ENCODE peak calls at places on chromosome 6, in five cellular contexts. I, J, G, Z and H are unnamed samples.

GRCh38 chr6:18978330-18979128 is 591.4 kb downstream of the RNF144B start:
- DNase-seq in I (peak; percentile 28), J (no peak), G (no peak), Z (no peak), H (no peak)

GRCh38 chr6:163705923-163706322 is 291.4 kb downstream of the QKI start:
- DNase-seq in I (no peak), J (no peak), G (no peak), Z (no peak), H (no peak)

GRCh38 chr6:136696783-136697364 is 95.4 kb downstream of the MAP3K5 start:
- DNase-seq in I (no peak), J (no peak), G (no peak), Z (no peak), H (no peak)

GRCh38 chr6:15410126-15410391 is 164.2 kb downstream of the JARID2 start:
- DNase-seq in I (no peak), J (no peak), G (no peak), Z (no peak), H (no peak)

GRCh38 chr6:8683204-8683603 is 247.9 kb upstream of the SLC35B3 start:
- DNase-seq in I (no peak), J (no peak), G (no peak), Z (no peak), H (no peak)

GRCh38 chr6:69933239-69933638 is 66.9 kb downstream of the COL19A1 start:
- DNase-seq in I (no peak), J (no peak), G (no peak), Z (no peak), H (no peak)

GRCh38 chr6:26016326-26017275 is 54.0 kb downstream of the TRIM38 start:
- DNase-seq in I (peak; percentile 22), J (peak; percentile 67), G (no peak), Z (no peak), H (no peak)

GRCh38 chr6:107981695-107982094 is 23.7 kb upstream of the SEC63 start:
- DNase-seq in I (no peak), J (no peak), G (no peak), Z (no peak), H (no peak)

GRCh38 chr6:17505767-17506280 is 94.3 kb upstream of the FAM8A1 start:
- DNase-seq in I (peak; percentile 57), J (no peak), G (no peak), Z (no peak), H (no peak)

GRCh38 chr6:145209312-145209711 is 526.0 kb downstream of the EPM2A start:
- DNase-seq in I (no peak), J (no peak), G (no peak), Z (no peak), H (no peak)

GRCh38 chr6:12733876-12734275 is 17.3 kb downstream of the PHACTR1 start:
- DNase-seq in I (no peak), J (no peak), G (no peak), Z (no peak), H (no peak)

GRCh38 chr6:33112148-33112547 is 36.4 kb downstream of the HLA-DPB1 start:
- DNase-seq in I (peak; percentile 49), J (no peak), G (peak; percentile 9), Z (no peak), H (no peak)

GRCh38 chr6:47023543-47023942 is 18.6 kb downstream of the ADGRF1 start:
- DNase-seq in I (no peak), J (no peak), G (no peak), Z (no peak), H (no peak)

GRCh38 chr6:52725133-52725529 is 38.1 kb downstream of the GSTA2 start:
- DNase-seq in I (no peak), J (peak; percentile 68), G (no peak), Z (no peak), H (no peak)

GRCh38 chr6:40258531-40258930 is 324.3 kb upstream of the MOCS1 start:
- DNase-seq in I (no peak), J (no peak), G (no peak), Z (no peak), H (no peak)

GRCh38 chr6:24458937-24459336 is 30.4 kb downstream of the GPLD1 start:
- DNase-seq in I (no peak), J (no peak), G (no peak), Z (no peak), H (no peak)

GRCh38 chr6:121800047-121800446 is 364.6 kb downstream of the GJA1 start:
- DNase-seq in I (peak; percentile 26), J (no peak), G (no peak), Z (no peak), H (no peak)

GRCh38 chr6:82767037-82767436 is 298.6 kb downstream of the UBE3D start:
- DNase-seq in I (no peak), J (no peak), G (no peak), Z (no peak), H (no peak)

GRCh38 chr6:18242062-18242851 is 22.1 kb downstream of the DEK start:
- DNase-seq in I (peak; percentile 73), J (no peak), G (peak; percentile 63), Z (no peak), H (no peak)

GRCh38 chr6:125421853-125422252 is 120.1 kb upstream of the HDDC2 start:
- DNase-seq in I (peak; percentile 47), J (peak; percentile 80), G (no peak), Z (peak; percentile 63), H (no peak)

GRCh38 chr6:12886961-12887775 is 170.6 kb downstream of the PHACTR1 start:
- DNase-seq in I (peak; percentile 23), J (no peak), G (no peak), Z (no peak), H (no peak)

GRCh38 chr6:132725947-132726607 is 12.2 kb upstream of the VNN1 start:
- DNase-seq in I (no peak), J (no peak), G (no peak), Z (no peak), H (no peak)

GRCh38 chr6:97669191-97669651 is 386.2 kb upstream of the MMS22L start:
- DNase-seq in I (peak; percentile 49), J (no peak), G (no peak), Z (no peak), H (no peak)

GRCh38 chr6:125983246-125983945 is 2.9 kb upstream of the TRMT11 start:
- DNase-seq in I (peak; percentile 85), J (no peak), G (peak; percentile 62), Z (no peak), H (no peak)

GRCh38 chr6:133203344-133203697 is 37.8 kb upstream of the EYA4 start:
- DNase-seq in I (no peak), J (no peak), G (no peak), Z (no peak), H (no peak)

GRCh38 chr6:3252369-3252768 is 6.4 kb upstream of the PSMG4 start:
- DNase-seq in I (no peak), J (no peak), G (no peak), Z (no peak), H (no peak)

GRCh38 chr6:160337301-160337700 is 10.9 kb upstream of the SLC22A3 start:
- DNase-seq in I (peak; percentile 29), J (no peak), G (no peak), Z (no peak), H (no peak)

GRCh38 chr6:9398794-9399373 is 963.5 kb upstream of the SLC35B3 start:
- DNase-seq in I (no peak), J (no peak), G (no peak), Z (no peak), H (no peak)

GRCh38 chr6:106511274-106512047 is 117.8 kb downstream of the RTN4IP1 start:
- DNase-seq in I (peak; percentile 29), J (no peak), G (no peak), Z (peak; percentile 30), H (no peak)

GRCh38 chr6:106513813-106514212 is 115.5 kb downstream of the RTN4IP1 start:
- DNase-seq in I (peak; percentile 39), J (no peak), G (no peak), Z (no peak), H (no peak)

GRCh38 chr6:106512958-106513480 is 116.3 kb downstream of the RTN4IP1 start:
- DNase-seq in I (peak; percentile 25), J (no peak), G (no peak), Z (no peak), H (no peak)

GRCh38 chr6:106510090-106510970 is 119.0 kb downstream of the RTN4IP1 start:
- DNase-seq in I (peak; percentile 49), J (no peak), G (no peak), Z (peak; percentile 36), H (peak; percentile 32)

DNA sequence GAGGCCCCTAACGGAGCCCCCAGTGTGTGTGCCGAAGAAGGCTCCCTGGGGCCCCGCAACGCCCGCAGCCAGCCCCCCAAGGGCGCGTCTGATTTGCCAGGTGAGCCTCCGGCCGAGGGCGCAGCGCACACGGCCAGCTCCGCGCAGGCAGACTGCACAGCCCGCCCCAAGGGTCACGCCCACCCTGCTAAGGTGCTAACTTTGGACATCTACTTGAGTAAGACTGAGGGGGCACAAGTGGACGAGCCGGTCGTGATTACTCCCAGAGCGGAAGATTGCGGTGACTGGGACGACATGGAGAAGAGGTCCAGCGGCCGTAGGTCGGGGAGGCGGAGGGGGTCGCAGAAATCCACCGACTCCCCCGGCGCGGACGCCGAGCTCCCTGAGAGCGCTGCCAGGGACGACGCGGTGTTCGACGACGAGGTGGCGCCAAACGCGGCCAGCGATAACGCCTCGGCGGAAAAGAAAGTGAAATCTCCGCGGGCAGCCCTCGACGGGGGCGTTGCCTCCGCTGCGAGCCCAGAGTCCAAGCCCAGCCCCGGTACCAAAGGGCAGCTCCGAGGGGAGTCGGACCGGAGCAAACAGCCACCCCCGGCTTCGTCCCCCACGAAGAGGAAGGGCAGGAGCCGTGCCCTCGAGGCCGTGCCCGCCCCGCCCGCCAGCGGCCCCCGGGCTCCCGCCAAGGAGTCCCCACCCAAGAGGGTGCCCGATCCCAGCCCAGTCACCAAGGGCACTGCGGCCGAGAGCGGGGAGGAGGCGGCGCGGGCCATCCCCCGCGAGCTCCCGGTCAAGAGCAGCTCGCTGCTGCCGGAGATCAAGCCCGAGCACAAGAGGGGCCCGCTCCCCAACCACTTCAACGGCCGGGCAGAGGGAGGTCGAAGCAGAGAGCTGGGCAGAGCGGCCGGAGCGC is 117.0 kb downstream of the RTN4IP1 start:
- DNase-seq in I (peak; percentile 61), J (peak; percentile 75), G (no peak), Z (peak; percentile 52), H (peak; percentile 57)
- TF ChIP-seq CTCF in I (peak; percentile 31), J (no peak), G (peak; percentile 35), Z (peak; percentile 15), H (no peak)

GRCh38 chr6:79431469-79431868 is 105.8 kb downstream of the LCA5 start:
- DNase-seq in I (no peak), J (no peak), G (no peak), Z (no peak), H (no peak)
- TF ChIP-seq CTCF in I (peak; percentile 17), J (no peak), G (peak; percentile 10), Z (peak; percentile 61), H (peak; percentile 37)

GRCh38 chr6:158648682-158649131 is 1.1 kb upstream of the SYTL3 start:
- DNase-seq in I (peak; percentile 92), J (peak; percentile 47), G (peak; percentile 86), Z (no peak), H (no peak)
- TF ChIP-seq CTCF in I (no peak), J (no peak), G (no peak), Z (no peak), H (no peak)

GRCh38 chr6:35497571-35498406 is 910 bp upstream of the TEAD3 start:
- DNase-seq in I (peak; percentile 67), J (peak; percentile 81), G (peak; percentile 39), Z (peak; percentile 46), H (peak; percentile 82)

GRCh38 chr6:35495258-35496035 is 1.4 kb downstream of the TEAD3 start:
- DNase-seq in I (no peak), J (peak; percentile 79), G (no peak), Z (no peak), H (no peak)

GRCh38 chr6:35496036-35496850 is 636 bp downstream of the TEAD3 start:
- DNase-seq in I (peak; percentile 19), J (peak; percentile 83), G (no peak), Z (peak; percentile 40), H (no peak)

GRCh38 chr6:35498407-35499045 is 1.6 kb upstream of the TEAD3 start:
- DNase-seq in I (no peak), J (no peak), G (no peak), Z (no peak), H (no peak)

GRCh38 chr6:35496851-35497570 is at the start of gene TEAD3:
- DNase-seq in I (peak; percentile 47), J (peak; percentile 80), G (no peak), Z (peak; percentile 64), H (peak; percentile 84)
- TF ChIP-seq CTCF in I (peak; percentile 12), J (no peak), G (no peak), Z (no peak), H (no peak)